ENCODE peak calls at places on chromosomes 2 and 18, in six cellular contexts. Q is naive thymus-derived CD4-positive, alpha-beta T cell; Y is heart left ventricle; C is GM23338; T is IMR-90; G is hepatocyte. V is an unnamed sample. For H3K4me1, the result is how much of the 10 kb centered on the place peaks cover.

GRCh38 chr2:222038086-222038802 is 260.6 kb downstream of the PAX3 start:
- DNase-seq in Q (no peak), Y (no peak), C (peak), T (peak), G (no peak), V (no peak)

GRCh38 chr2:38098351-38099095 is 22.6 kb upstream of the CYP1B1 start:
- DNase-seq in Q (no peak), Y (no peak), C (peak), T (no peak), G (no peak), V (no peak)

GRCh38 chr2:125471963-125472362 is 1184.0 kb upstream of the GYPC start:
- DNase-seq in Q (no peak), Y (no peak), C (peak), T (peak), G (peak), V (no peak)

GRCh38 chr2:100321881-100322820 is at the start of gene LONRF2:
- DNase-seq in Q (no peak), Y (peak), C (peak), T (no peak), G (peak), V (no peak)

GRCh38 chr2:191015831-191016230 is 1.9 kb upstream of the STAT1 start:
- DNase-seq in Q (no peak), Y (no peak), C (no peak), T (no peak), G (no peak), V (no peak)

GRCh38 chr2:102979429-102979828 is 217.6 kb downstream of the TMEM182 start:
- DNase-seq in Q (no peak), Y (no peak), C (no peak), T (no peak), G (no peak), V (no peak)

GRCh38 chr2:47227532-47228166 is 72.5 kb upstream of the STPG4 start:
- DNase-seq in Q (no peak), Y (no peak), C (no peak), T (no peak), G (no peak), V (no peak)

GRCh38 chr2:145169285-145169684 is 649.4 kb upstream of the ZEB2 start:
- DNase-seq in Q (no peak), Y (no peak), C (no peak), T (no peak), G (no peak), V (no peak)

GRCh38 chr2:212712991-212713390 is 174.4 kb upstream of the ERBB4 start:
- DNase-seq in Q (no peak), Y (no peak), C (no peak), T (no peak), G (no peak), V (no peak)

GRCh38 chr2:143083636-143084035 is 45.6 kb upstream of the ARHGAP15 start:
- DNase-seq in Q (no peak), Y (no peak), C (no peak), T (peak), G (no peak), V (no peak)

GRCh38 chr2:232892221-232892620 is 22.2 kb downstream of the SNORC start:
- DNase-seq in Q (no peak), Y (peak), C (no peak), T (no peak), G (no peak), V (no peak)

GRCh38 chr2:241763551-241764271 is 12.9 kb upstream of the GAL3ST2 start:
- DNase-seq in Q (no peak), Y (no peak), C (no peak), T (no peak), G (no peak), V (no peak)

GRCh38 chr2:209431701-209432100 is 7.9 kb downstream of the MAP2 start:
- DNase-seq in Q (no peak), Y (no peak), C (no peak), T (peak), G (peak), V (no peak)

GRCh38 chr2:54839526-54840255 is 116.2 kb downstream of the EML6 start:
- DNase-seq in Q (no peak), Y (no peak), C (no peak), T (no peak), G (no peak), V (no peak)

GRCh38 chr2:161905389-161906046 is 168.5 kb downstream of the DPP4 start:
- DNase-seq in Q (no peak), Y (no peak), C (no peak), T (no peak), G (peak), V (no peak)

GRCh38 chr2:20225294-20226151 is 593 bp upstream of the SDC1 start:
- DNase-seq in Q (no peak), Y (peak), C (peak), T (peak), G (peak), V (peak)

GRCh38 chr18:2179498-2180183 is 391.7 kb downstream of the METTL4 start:
- DNase-seq in Q (no peak), Y (no peak), C (no peak), T (no peak), G (no peak), V (no peak)

GRCh38 chr18:23743733-23744333 is 54.6 kb downstream of the LAMA3 start:
- DNase-seq in Q (no peak), Y (no peak), C (no peak), T (no peak), G (no peak), V (no peak)

GRCh38 chr2:172247203-172247602 is 144.5 kb upstream of the DLX2 start:
- DNase-seq in Q (no peak), Y (no peak), C (no peak), T (no peak), G (no peak), V (no peak)
- H3K4me1 ChIP-seq in Q (under half), Y (under half), C (under half), T (under half), G (under half), V (half or more)

GRCh38 chr2:70086838-70087702 is at the start of gene PCBP1:
- DNase-seq in Q (peak), Y (peak), C (peak), T (peak), G (peak), V (peak)
- H3K4me1 ChIP-seq in Q (half or more), Y (under half), C (under half), T (under half), G (under half), V (under half)

DNA sequence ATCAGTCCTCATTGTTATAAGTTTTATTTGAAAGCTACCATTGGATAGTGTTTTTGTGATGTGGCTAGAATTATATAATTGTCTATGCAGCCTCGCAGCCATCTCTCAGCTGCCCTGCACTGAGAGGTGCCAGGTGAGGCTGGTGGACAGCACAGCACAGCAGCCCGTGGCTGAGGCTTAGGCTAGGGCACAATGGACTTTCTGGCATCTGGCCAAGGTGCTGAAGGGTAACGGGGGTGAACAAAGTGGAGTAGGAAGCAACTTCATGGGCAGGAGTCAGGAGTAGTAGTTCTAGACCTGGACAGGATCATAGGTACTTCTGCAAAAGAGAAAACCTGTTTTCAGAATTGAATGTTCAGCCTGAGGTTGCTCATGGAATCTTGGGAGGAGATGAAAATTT is 15.2 kb downstream of the RASGRP3 start:
- DNase-seq in Q (no peak), Y (no peak), C (peak), T (no peak), G (peak), V (no peak)
- H3K4me1 ChIP-seq in Q (under half), Y (half or more), C (under half), T (under half), G (under half), V (under half)

DNA sequence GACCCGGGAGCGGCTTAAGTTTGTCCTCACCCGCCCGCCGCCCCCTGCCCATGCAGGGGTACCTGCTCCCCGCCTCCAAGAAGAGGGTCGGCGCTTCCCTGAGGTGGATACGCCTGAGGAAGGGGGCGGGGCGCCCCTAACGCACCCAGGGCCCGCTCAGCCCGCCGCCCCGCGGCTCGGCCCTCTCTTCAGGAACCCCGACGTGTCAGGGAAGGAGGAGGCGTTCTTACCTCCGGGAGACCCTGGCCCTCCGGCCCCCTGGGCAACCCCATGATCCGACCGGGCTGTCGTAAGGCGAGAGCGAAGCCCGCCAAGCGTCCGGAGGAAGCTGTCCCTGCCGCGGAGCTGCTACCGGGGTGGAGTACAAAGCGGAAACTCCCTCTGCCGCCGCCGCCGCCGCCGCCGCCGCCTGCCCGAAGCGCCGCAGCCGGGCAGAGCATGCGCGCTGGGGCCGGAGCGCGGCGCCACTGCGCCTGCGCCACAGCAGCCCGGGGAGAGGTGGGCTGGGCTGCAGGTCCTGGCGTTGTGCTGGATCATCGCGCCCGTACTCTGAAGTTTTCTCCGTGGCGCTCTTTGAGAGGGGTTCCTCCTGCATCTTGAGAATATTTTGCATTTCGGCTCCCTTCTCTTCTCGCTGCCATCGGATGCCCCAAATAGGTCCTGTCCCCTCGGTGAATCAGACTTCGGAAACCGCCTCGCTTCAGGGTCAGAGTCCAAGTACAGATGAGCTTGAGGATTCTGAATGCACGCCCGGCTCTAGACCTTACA is at the start of gene CCDC93:
- DNase-seq in Q (peak), Y (peak), C (peak), T (peak), G (peak), V (peak)
- H3K4me1 ChIP-seq in Q (under half), Y (under half), C (under half), T (under half), G (under half), V (under half)

GRCh38 chr2:152466925-152467676 is 132.1 kb downstream of the FMNL2 start:
- DNase-seq in Q (no peak), Y (no peak), C (no peak), T (peak), G (no peak), V (no peak)

GRCh38 chr2:152471013-152471412 is 136.0 kb downstream of the FMNL2 start:
- DNase-seq in Q (no peak), Y (no peak), C (no peak), T (no peak), G (no peak), V (no peak)

GRCh38 chr2:152471499-152471898 is 136.5 kb downstream of the FMNL2 start:
- DNase-seq in Q (no peak), Y (no peak), C (no peak), T (no peak), G (no peak), V (no peak)

GRCh38 chr2:152467677-152468406 is 132.9 kb downstream of the FMNL2 start:
- DNase-seq in Q (no peak), Y (no peak), C (no peak), T (no peak), G (no peak), V (no peak)

DNA sequence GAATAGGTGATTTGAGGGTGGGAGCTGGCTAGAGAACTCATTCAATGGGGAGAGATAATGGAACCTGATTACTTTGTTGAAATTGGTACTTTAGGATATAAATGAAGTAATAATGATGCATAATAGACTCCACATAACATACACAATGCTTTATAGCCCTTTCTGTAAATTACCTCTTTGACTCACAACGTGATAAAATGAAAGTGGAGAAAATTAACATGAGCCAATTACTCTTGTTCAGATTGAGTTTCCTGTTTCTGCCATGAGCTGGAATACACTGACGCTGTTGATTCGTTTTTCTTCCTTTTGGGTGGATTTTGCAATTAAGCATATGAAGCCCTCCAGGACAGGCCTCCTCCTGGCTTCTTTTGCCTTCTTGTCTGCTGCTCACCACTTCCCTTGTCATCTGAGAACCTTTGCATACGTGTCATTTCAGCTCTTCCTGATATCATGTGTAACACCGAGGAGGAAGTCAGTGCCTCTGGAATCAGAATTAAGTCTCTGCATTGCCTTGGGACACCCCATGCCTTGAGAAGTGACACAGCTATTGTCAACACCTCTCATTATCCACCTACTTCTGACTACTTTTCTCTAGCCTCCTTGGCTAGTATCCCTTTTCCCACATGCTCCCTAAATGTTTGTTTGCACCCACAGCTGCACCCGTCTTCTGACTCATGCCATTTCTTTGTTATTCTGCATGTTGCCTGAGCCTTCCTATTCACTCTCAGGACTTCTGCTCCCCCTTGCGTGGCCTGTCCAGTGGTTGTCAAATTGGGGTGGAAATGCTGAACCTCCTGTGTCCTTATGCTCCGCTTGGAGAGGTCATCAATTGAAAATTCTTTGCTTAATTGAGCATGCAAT is 134.1 kb downstream of the FMNL2 start:
- DNase-seq in Q (no peak), Y (no peak), C (no peak), T (peak), G (no peak), V (peak)
- H3K4me1 ChIP-seq in Q (under half), Y (half or more), C (half or more), T (under half), G (half or more), V (under half)

V was measured in SJSA1.